ENCODE peak calls at places on chromosomes 2 and 18, in four cellular contexts. One of them, this sample, is unnamed.

GRCh38 chr2:49619804-49620203 is 465.5 kb upstream of the FSHR start:
- DNase-seq in H9: peak; percentile 33
- DNase-seq in spleen: no peak
- DNase-seq in epithelial cell of esophagus: peak; percentile 2
- DNase-seq in this sample: peak; percentile 1

GRCh38 chr18:69865656-69866241 is 81.9 kb downstream of the CD226 start:
- DNase-seq in H9: no peak
- DNase-seq in spleen: no peak
- DNase-seq in epithelial cell of esophagus: no peak
- DNase-seq in this sample: no peak

GRCh38 chr2:24354382-24354781 is 6.0 kb downstream of the ITSN2 start:
- DNase-seq in H9: no peak
- DNase-seq in spleen: no peak
- DNase-seq in epithelial cell of esophagus: no peak
- DNase-seq in this sample: no peak

GRCh38 chr2:220789961-220790360 is 782.1 kb downstream of the EPHA4 start:
- DNase-seq in H9: no peak
- DNase-seq in spleen: no peak
- DNase-seq in epithelial cell of esophagus: peak; percentile 86
- DNase-seq in this sample: no peak

GRCh38 chr2:112583497-112584133 is 794 bp upstream of the CHCHD5 start:
- DNase-seq in H9: no peak
- DNase-seq in spleen: no peak
- DNase-seq in epithelial cell of esophagus: peak; percentile 12
- DNase-seq in this sample: no peak

GRCh38 chr2:18651842-18652774 is 62.7 kb upstream of the NT5C1B start:
- DNase-seq in H9: no peak
- DNase-seq in spleen: no peak
- DNase-seq in epithelial cell of esophagus: no peak
- DNase-seq in this sample: no peak

GRCh38 chr18:76476665-76477561 is 18.1 kb downstream of the ZNF516 start:
- DNase-seq in H9: no peak
- DNase-seq in spleen: no peak
- DNase-seq in epithelial cell of esophagus: peak; percentile 46
- DNase-seq in this sample: no peak

GRCh38 chr2:229454934-229455631 is 184.0 kb upstream of the PID1 start:
- DNase-seq in H9: no peak
- DNase-seq in spleen: no peak
- DNase-seq in epithelial cell of esophagus: peak; percentile 87
- DNase-seq in this sample: no peak

GRCh38 chr2:70011786-70012185 is 50.4 kb upstream of the ASPRV1 start:
- DNase-seq in H9: no peak
- DNase-seq in spleen: no peak
- DNase-seq in epithelial cell of esophagus: no peak
- DNase-seq in this sample: no peak

GRCh38 chr2:229206548-229206947 is 64.5 kb downstream of the PID1 start:
- DNase-seq in H9: no peak
- DNase-seq in spleen: no peak
- DNase-seq in epithelial cell of esophagus: no peak
- DNase-seq in this sample: no peak

GRCh38 chr2:154587739-154588138 is 110.8 kb upstream of the KCNJ3 start:
- DNase-seq in H9: no peak
- DNase-seq in spleen: no peak
- DNase-seq in epithelial cell of esophagus: no peak
- DNase-seq in this sample: no peak

GRCh38 chr2:173196080-173196479 is 120.4 kb downstream of the MAP3K20 start:
- DNase-seq in H9: peak; percentile 79
- DNase-seq in spleen: no peak
- DNase-seq in epithelial cell of esophagus: no peak
- DNase-seq in this sample: peak; percentile 29

GRCh38 chr2:61762292-61762691 is 91.6 kb downstream of the FAM161A start:
- DNase-seq in H9: no peak
- DNase-seq in spleen: no peak
- DNase-seq in epithelial cell of esophagus: no peak
- DNase-seq in this sample: no peak

GRCh38 chr2:27715318-27716165 is 51.9 kb downstream of the SLC4A1AP start:
- DNase-seq in H9: no peak
- DNase-seq in spleen: no peak
- DNase-seq in epithelial cell of esophagus: peak; percentile 36
- DNase-seq in this sample: peak; percentile 57

GRCh38 chr2:132593171-132593570 is 76.8 kb downstream of the LYPD1 start:
- DNase-seq in H9: no peak
- DNase-seq in spleen: no peak
- DNase-seq in epithelial cell of esophagus: peak; percentile 4
- DNase-seq in this sample: no peak

GRCh38 chr2:195252018-195252417 is 405.0 kb upstream of the SLC39A10 start:
- DNase-seq in H9: peak; percentile 62
- DNase-seq in spleen: no peak
- DNase-seq in epithelial cell of esophagus: peak; percentile 2
- DNase-seq in this sample: no peak
- TF ChIP-seq CTCF in H9: peak; percentile 42
- TF ChIP-seq CTCF in spleen: no peak
- TF ChIP-seq CTCF in epithelial cell of esophagus: no peak
- TF ChIP-seq CTCF in this sample: no peak

GRCh38 chr2:52821631-52822030 is 946.0 kb upstream of the CHAC2 start:
- DNase-seq in H9: no peak
- DNase-seq in spleen: no peak
- DNase-seq in epithelial cell of esophagus: peak; percentile 26
- DNase-seq in this sample: no peak
- TF ChIP-seq CTCF in H9: peak; percentile 46
- TF ChIP-seq CTCF in spleen: no peak
- TF ChIP-seq CTCF in epithelial cell of esophagus: peak; percentile 49
- TF ChIP-seq CTCF in this sample: no peak

DNA sequence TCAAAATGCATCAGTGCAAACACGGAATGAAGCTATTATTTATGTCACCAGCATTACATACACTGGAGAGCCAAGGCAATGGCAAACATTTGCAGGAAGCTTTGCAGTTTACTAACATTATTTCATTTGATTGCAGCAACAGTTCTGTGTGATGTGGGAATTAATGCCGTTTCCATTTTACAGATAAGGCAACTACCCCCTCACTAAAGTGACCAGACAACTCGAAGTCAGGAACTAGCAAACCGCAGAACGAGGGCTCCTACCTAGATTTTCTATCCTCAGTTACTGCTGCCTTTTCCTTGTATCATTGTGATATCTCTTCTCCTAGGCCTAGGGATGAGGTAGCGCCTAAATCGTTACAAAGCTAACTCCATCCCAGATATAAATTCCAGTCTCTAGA is 85.5 kb downstream of the COLEC12 start:
- DNase-seq in H9: no peak
- DNase-seq in spleen: no peak
- DNase-seq in epithelial cell of esophagus: no peak
- DNase-seq in this sample: no peak
- TF ChIP-seq CTCF in H9: no peak
- TF ChIP-seq CTCF in spleen: no peak
- TF ChIP-seq CTCF in epithelial cell of esophagus: no peak
- TF ChIP-seq CTCF in this sample: no peak

GRCh38 chr2:53787911-53788289 is 1.1 kb downstream of the ERLEC1 start:
- DNase-seq in H9: no peak
- DNase-seq in spleen: no peak
- DNase-seq in epithelial cell of esophagus: peak; percentile 19
- DNase-seq in this sample: no peak

GRCh38 chr2:53784431-53784830 is 2.3 kb downstream of the ASB3 start:
- DNase-seq in H9: no peak
- DNase-seq in spleen: no peak
- DNase-seq in epithelial cell of esophagus: no peak
- DNase-seq in this sample: no peak

GRCh38 chr2:53785378-53785777 is 1.4 kb downstream of the ASB3 start:
- DNase-seq in H9: no peak
- DNase-seq in spleen: no peak
- DNase-seq in epithelial cell of esophagus: no peak
- DNase-seq in this sample: no peak

GRCh38 chr2:53786371-53787254 is at the start of the genes ASB3 and ERLEC1:
- DNase-seq in H9: peak; percentile 95
- DNase-seq in spleen: peak; percentile 98
- DNase-seq in epithelial cell of esophagus: peak; percentile 79
- DNase-seq in this sample: peak; percentile 89

GRCh38 chr2:53787255-53787910 is 539 bp downstream of the ERLEC1 start:
- DNase-seq in H9: no peak
- DNase-seq in spleen: no peak
- DNase-seq in epithelial cell of esophagus: peak; percentile 40
- DNase-seq in this sample: no peak
- TF ChIP-seq CTCF in H9: no peak
- TF ChIP-seq CTCF in spleen: no peak
- TF ChIP-seq CTCF in epithelial cell of esophagus: no peak
- TF ChIP-seq CTCF in this sample: no peak

GRCh38 chr2:195533771-195534642 is 123.0 kb upstream of the SLC39A10 start:
- DNase-seq in H9: no peak
- DNase-seq in spleen: peak; percentile 80
- DNase-seq in epithelial cell of esophagus: peak; percentile 75
- DNase-seq in this sample: no peak
- TF ChIP-seq CTCF in H9: no peak
- TF ChIP-seq CTCF in spleen: no peak
- TF ChIP-seq CTCF in epithelial cell of esophagus: no peak
- TF ChIP-seq CTCF in this sample: no peak

This sample was measured in nephron progenitor cell.